ENCODE peak calls at places on chromosomes 5 and 9, in nine cellular contexts. U is activated T-helper 1 cell treated with Interleukin-2 at 50 U/mL for 16 hours; Q is WTC11; G is DMS 273 treated with DMSO at 0.1 percent for 48 hours; Z is HEK293T; E is Right ventricle myocardium inferior; F is Karpas-422; W is BJ; K is stimulated activated CD4-positive, alpha-beta T cell treated with anti-CD3 and anti-CD28 coated beads, Interleukin-4, amount 100 ng/mL, for 4 hours. S is an unnamed sample.

GRCh38 chr5:104265531-104266130 is 703.0 kb upstream of the NUDT12 start:
- DNase-seq in F (no peak), E (no peak), K (no peak), Q (no peak), G (no peak), U (no peak), Z (peak), W (no peak), S (no peak)

GRCh38 chr5:148915224-148915803 is 88.9 kb downstream of the ADRB2 start:
- DNase-seq in E (no peak), G (no peak), Q (no peak), Z (no peak), W (no peak), U (no peak), K (no peak), F (no peak), S (no peak)

GRCh38 chr5:103346162-103346748 is 87.7 kb downstream of the MACIR start:
- DNase-seq in W (no peak), F (no peak), G (no peak), Q (peak), U (no peak), K (no peak), E (no peak), Z (no peak), S (no peak)

GRCh38 chr5:121887727-121888126 is 36.0 kb downstream of the FTMT start:
- DNase-seq in K (no peak), E (no peak), F (no peak), W (no peak), Q (no peak), G (no peak), U (no peak), Z (no peak), S (no peak)

GRCh38 chr9:37618817-37619216 is 26.4 kb upstream of the TOMM5 start:
- DNase-seq in Z (no peak), E (no peak), F (no peak), G (no peak), K (no peak), U (no peak), W (no peak), Q (no peak), S (peak)

GRCh38 chr5:33994845-33995244 is 10.4 kb upstream of the SLC45A2 start:
- DNase-seq in F (no peak), W (no peak), E (no peak), K (no peak), Z (no peak), G (no peak), Q (no peak), U (no peak), S (peak)

GRCh38 chr5:141747152-141747640 is 65.2 kb upstream of the ARAP3 start:
- DNase-seq in K (no peak), E (peak), G (peak), W (no peak), Q (peak), F (peak), U (no peak), Z (peak), S (no peak)

GRCh38 chr9:110261631-110262030 is 5.3 kb upstream of the TXN start:
- DNase-seq in Q (no peak), E (no peak), U (no peak), G (no peak), K (no peak), F (no peak), W (peak), Z (no peak), S (no peak)

GRCh38 chr9:28779240-28779639 is 1206.0 kb upstream of the C9orf72 start:
- DNase-seq in Z (no peak), K (no peak), E (no peak), U (no peak), G (no peak), W (no peak), F (no peak), Q (no peak), S (no peak)

GRCh38 chr9:126699401-126699851 is 85.7 kb downstream of the LMX1B start:
- DNase-seq in G (no peak), U (no peak), Q (peak), E (no peak), W (no peak), K (no peak), F (no peak), Z (no peak), S (no peak)

GRCh38 chr5:37727238-37727637 is 112.6 kb downstream of the GDNF start:
- DNase-seq in U (no peak), Z (no peak), Q (no peak), F (no peak), K (no peak), W (no peak), E (no peak), G (no peak), S (no peak)

GRCh38 chr5:75571547-75571946 is 39.7 kb upstream of the ANKDD1B start:
- DNase-seq in Z (no peak), U (no peak), K (no peak), Q (no peak), W (no peak), G (no peak), F (no peak), E (no peak), S (no peak)

GRCh38 chr9:131095666-131096489 is 453 bp upstream of the AIF1L start:
- DNase-seq in Q (peak), Z (peak), K (peak), E (peak), G (no peak), U (no peak), F (no peak), W (no peak), S (no peak)

GRCh38 chr9:79765466-79765865 is 193.7 kb downstream of the TLE4 start:
- DNase-seq in F (no peak), Q (no peak), W (no peak), G (no peak), U (no peak), E (no peak), K (no peak), Z (no peak), S (no peak)

GRCh38 chr5:174217527-174217926 is 172.0 kb downstream of the NSG2 start:
- DNase-seq in Z (no peak), U (no peak), W (no peak), K (no peak), F (no peak), G (no peak), E (no peak), Q (no peak), S (no peak)

GRCh38 chr9:126569036-126569435 is 44.7 kb upstream of the LMX1B start:
- DNase-seq in G (no peak), E (no peak), W (no peak), Z (no peak), U (no peak), F (no peak), K (no peak), Q (no peak), S (no peak)

GRCh38 chr9:121213136-121213806 is 11.6 kb upstream of the RAB14 start:
- DNase-seq in W (peak), Z (peak), U (peak), K (peak), G (peak), F (peak), Q (peak), E (peak), S (peak)

GRCh38 chr5:19519448-19519847 is 468.6 kb downstream of the CDH18 start:
- DNase-seq in E (no peak), F (no peak), W (no peak), U (no peak), Q (no peak), K (no peak), Z (no peak), G (no peak), S (no peak)

GRCh38 chr9:27518809-27519208 is 5.3 kb upstream of the IFNK start:
- DNase-seq in E (no peak), U (no peak), K (no peak), F (no peak), Z (no peak), W (no peak), Q (no peak), G (no peak), S (no peak)

GRCh38 chr9:81146684-81147337 is 542.5 kb downstream of the TLE1 start:
- DNase-seq in Q (no peak), F (no peak), K (no peak), Z (no peak), W (no peak), G (no peak), U (no peak), E (no peak), S (no peak)

GRCh38 chr5:142661957-142662356 is 23.9 kb downstream of the FGF1 start:
- DNase-seq in Z (no peak), Q (no peak), E (no peak), F (no peak), W (no peak), K (no peak), U (no peak), G (no peak), S (no peak)

GRCh38 chr9:111943746-111944145 is 47.1 kb downstream of the UGCG start:
- DNase-seq in W (no peak), U (no peak), Q (no peak), K (no peak), F (no peak), E (no peak), G (no peak), Z (no peak), S (no peak)

GRCh38 chr5:155144956-155145355 is 131.4 kb downstream of the KIF4B start:
- DNase-seq in W (no peak), Z (no peak), F (no peak), U (no peak), Q (no peak), E (no peak), K (no peak), G (no peak), S (no peak)

GRCh38 chr5:115578657-115579056 is 23.6 kb downstream of the TICAM2 start:
- DNase-seq in F (peak), U (no peak), Z (no peak), G (no peak), E (no peak), K (no peak), W (no peak), Q (no peak), S (no peak)

GRCh38 chr9:76255781-76256455 is 138.3 kb downstream of the RFK start:
- DNase-seq in K (no peak), G (no peak), Q (no peak), F (no peak), U (no peak), Z (no peak), W (peak), E (peak), S (peak)

GRCh38 chr9:15295761-15296405 is 11.1 kb downstream of the TTC39B start:
- DNase-seq in F (no peak), W (peak), U (no peak), Z (no peak), Q (no peak), K (no peak), G (peak), E (no peak), S (no peak)

GRCh38 chr5:33944543-33945132 is 8.5 kb downstream of the RXFP3 start:
- DNase-seq in F (no peak), G (no peak), Z (no peak), Q (peak), K (no peak), W (no peak), U (no peak), E (no peak), S (no peak)

GRCh38 chr9:36250079-36250478 is 8.2 kb downstream of the GNE start:
- DNase-seq in Z (no peak), W (no peak), G (no peak), E (no peak), K (no peak), F (no peak), U (no peak), Q (no peak), S (no peak)

GRCh38 chr5:92769986-92770385 is 811.0 kb downstream of the NR2F1-AS1 start:
- DNase-seq in U (no peak), G (no peak), Z (no peak), F (no peak), Q (no peak), E (no peak), W (no peak), K (no peak), S (peak)

GRCh38 chr9:27117489-27118135 is 8.6 kb downstream of the TEK start:
- DNase-seq in W (no peak), Q (no peak), Z (no peak), K (no peak), F (no peak), G (no peak), U (no peak), E (peak), S (no peak)